ENCODE peak calls at places on chromosome 16, in four cellular contexts. K, U, W and F are unnamed samples.

GRCh38 chr16:81517150-81517499 is 72.5 kb downstream of the CMIP start:
- DNase-seq in U (no peak), W (no peak), K (no peak), F (no peak)

GRCh38 chr16:84603115-84603816 is 14.6 kb downstream of the COTL1 start:
- DNase-seq in W (peak), U (no peak), K (peak), F (no peak)

GRCh38 chr16:15885560-15886001 is 2.8 kb downstream of the CEP20 start:
- DNase-seq in U (no peak), W (no peak), K (no peak), F (no peak)

GRCh38 chr16:87685405-87685755 is 80.4 kb downstream of the KLHDC4 start:
- DNase-seq in K (no peak), W (no peak), U (no peak), F (no peak)

GRCh38 chr16:72877374-72878028 is 170.4 kb downstream of the ZFHX3 start:
- DNase-seq in W (peak), U (no peak), K (peak), F (peak)

GRCh38 chr16:75096730-75097129 is 19.9 kb downstream of the LDHD start:
- DNase-seq in W (peak), K (peak), U (peak), F (no peak)

GRCh38 chr16:83802135-83802534 is 5.6 kb upstream of the HSBP1 start:
- DNase-seq in U (peak), W (no peak), K (peak), F (no peak)

GRCh38 chr16:12747261-12747660 is 56.4 kb downstream of the CPPED1 start:
- DNase-seq in W (no peak), K (no peak), U (no peak), F (no peak)

GRCh38 chr16:12081048-12081404 is 104.5 kb downstream of the SNX29 start:
- DNase-seq in W (no peak), U (no peak), K (no peak), F (no peak)

GRCh38 chr16:3609895-3610697 is 1.3 kb downstream of the SLX4 start:
- DNase-seq in U (no peak), K (no peak), W (no peak), F (no peak)

GRCh38 chr16:53131363-53132071 is 76.7 kb downstream of the CHD9 start:
- DNase-seq in U (peak), W (no peak), K (peak), F (peak)

GRCh38 chr16:50021509-50021908 is 3.5 kb upstream of the CNEP1R1 start:
- DNase-seq in K (no peak), W (no peak), U (peak), F (no peak)

GRCh38 chr16:76959166-76959565 is 231.8 kb upstream of the MON1B start:
- DNase-seq in U (no peak), K (no peak), W (no peak), F (no peak)

DNA sequence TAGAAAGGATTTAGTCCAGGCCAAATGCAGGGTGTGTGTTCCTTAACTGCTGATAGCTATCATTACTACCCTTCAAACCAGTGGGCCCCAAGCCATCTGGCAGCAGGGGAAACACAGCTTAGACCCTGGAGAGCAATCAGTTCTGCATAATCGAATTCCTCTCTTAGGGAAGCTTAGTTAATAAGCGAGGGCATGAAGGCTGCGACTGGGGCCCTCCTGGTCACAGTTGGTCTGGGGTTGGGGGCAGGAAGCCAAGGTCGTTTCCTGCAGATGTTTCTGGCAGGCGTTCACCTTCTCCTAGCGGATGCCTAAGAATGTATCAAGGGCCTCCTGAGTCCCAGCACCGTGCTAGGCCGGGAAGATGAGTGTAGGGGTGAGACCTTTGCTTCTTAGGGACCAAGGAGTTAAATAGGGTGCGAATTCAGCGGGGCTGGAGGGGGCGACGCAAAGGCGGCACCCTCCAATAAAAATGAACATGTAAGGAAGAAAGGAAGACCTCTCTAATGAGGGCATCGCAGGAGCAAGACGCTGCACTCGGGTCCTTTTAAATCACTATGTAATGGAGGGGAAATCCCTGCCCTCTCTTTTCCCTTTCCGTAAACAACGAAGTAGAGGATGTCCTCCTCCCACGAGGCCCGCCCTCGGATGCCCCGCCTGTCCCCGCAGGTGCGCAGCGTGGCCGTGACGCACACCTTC is 16.5 kb upstream of the EEF2K start:
- DNase-seq in W (no peak), U (peak), K (peak), F (peak)
- TF ChIP-seq EZH2 in W (no peak), U (no peak), K (no peak), F (no peak)

DNA sequence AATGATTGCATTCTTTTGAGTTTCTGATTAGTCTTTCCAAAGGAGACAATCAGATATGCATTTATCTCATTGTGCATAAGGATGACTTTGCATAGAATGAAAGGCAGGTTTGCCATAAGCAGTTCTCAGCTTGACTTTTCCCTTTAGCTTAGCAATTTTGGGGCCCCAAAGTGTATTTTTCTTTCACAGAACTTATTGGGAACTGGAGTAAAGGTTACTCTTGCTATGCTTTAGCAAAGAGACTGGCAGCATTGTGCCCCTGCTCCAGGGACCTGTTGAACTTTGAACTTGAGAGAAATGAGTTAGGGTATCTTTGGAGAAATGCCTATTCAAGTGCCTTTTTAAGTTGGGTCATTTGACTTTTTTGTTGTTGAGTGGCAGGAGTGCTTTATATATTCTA is 17.0 kb downstream of the TAT start:
- DNase-seq in K (no peak), U (no peak), W (no peak), F (no peak)
- TF ChIP-seq CTCF in K (no peak), U (no peak), W (no peak), F (no peak)

GRCh38 chr16:1991588-1992474 is 2.1 kb downstream of the SYNGR3 start:
- DNase-seq in W (peak), U (peak), K (peak), F (no peak)

GRCh38 chr16:1992475-1993292 is 2.9 kb downstream of the SYNGR3 start:
- DNase-seq in U (peak), W (no peak), K (no peak), F (no peak)

GRCh38 chr16:1989826-1990335 is at the start of gene SYNGR3:
- DNase-seq in K (peak), U (peak), W (no peak), F (no peak)

GRCh38 chr16:1990336-1991134 is 765 bp downstream of the SYNGR3 start:
- DNase-seq in W (no peak), U (peak), K (no peak), F (no peak)

GRCh38 chr16:1991135-1991551 is 1.4 kb downstream of the SYNGR3 start:
- DNase-seq in U (peak), W (no peak), K (no peak), F (no peak)
- TF ChIP-seq EZH2 in U (no peak), W (no peak), K (no peak), F (no peak)

DNA sequence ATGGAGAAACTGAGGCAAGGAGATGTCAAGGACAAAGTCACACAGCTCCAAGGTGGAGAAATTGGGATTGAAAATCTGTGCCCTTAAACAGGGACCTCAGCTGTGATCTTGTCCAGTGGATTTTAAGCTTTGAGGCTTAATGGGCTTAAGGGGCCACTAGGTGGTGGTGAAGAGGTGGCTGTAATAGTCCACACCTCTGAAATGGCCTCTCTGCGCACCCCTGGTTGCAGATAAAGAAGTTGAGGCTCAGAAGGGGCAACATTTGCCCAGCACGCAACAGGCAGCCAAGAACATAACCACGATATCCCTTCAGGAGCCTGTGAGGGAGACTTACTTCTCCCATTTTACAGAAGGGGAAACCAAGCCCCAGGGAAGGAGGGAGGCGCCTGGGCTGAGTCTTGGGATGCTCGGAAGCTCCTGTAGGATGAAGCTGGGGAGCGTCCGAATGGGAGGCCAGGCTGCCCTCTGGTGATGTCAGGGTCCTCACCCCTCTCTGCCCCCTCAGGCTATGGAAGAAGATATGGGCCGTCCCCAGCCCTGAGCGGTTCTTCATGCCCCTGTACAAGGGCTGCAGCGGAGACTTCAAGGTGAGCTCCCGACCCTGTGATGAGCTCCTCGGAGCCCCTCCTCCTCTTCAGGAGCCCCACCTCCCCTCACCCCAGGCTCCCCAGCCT is 43.7 kb downstream of the IL21R start:
- DNase-seq in U (no peak), W (no peak), K (no peak), F (no peak)
- TF ChIP-seq CTCF in U (peak), W (peak), K (no peak), F (peak)

DNA sequence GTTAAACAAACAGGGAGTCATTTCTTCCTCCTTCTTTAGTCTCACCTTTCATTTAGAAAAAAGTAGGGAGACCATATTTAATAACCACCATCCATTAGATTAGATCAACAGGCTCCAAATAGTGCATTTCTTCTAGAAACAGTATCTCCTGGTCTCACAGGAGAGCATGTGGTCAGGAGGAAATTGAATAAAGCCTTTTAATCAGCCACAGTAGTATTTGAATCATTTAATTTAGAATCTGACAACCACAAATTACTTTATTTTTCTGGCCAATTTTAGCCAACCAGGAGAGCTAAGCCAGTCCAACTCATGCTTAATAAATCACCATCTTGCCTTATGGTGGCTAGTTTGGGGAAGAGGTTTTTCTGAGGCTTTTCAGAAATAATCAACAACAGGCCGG is 26.3 kb upstream of the ZFP90 start:
- DNase-seq in W (no peak), U (no peak), K (no peak), F (no peak)
- TF ChIP-seq EZH2 in W (no peak), U (no peak), K (no peak), F (no peak)

DNA sequence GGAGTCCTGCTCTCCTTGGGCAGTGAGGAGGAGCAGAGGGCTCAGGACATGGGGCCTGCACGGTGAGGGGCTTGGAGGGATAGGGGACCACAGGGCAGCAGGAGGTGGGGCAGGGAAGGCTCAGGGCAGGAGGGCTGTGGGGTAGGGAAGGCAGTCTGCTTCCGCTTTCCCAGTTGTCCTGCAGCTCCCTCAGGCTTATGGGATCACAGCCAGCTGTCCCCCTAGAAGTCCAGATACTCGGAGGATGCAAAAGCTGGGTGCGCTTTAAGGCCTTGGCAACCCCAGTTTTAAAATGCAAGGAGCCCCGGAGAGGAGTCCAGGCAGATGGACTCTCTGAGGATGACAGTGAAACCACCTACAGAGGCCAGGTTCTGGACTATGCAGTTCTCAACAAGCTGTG is 299.1 kb upstream of the FOXF1 start:
- DNase-seq in K (no peak), U (no peak), W (no peak), F (no peak)
- TF ChIP-seq CTCF in K (no peak), U (no peak), W (no peak), F (no peak)

GRCh38 chr16:56647641-56648431 is 3.9 kb upstream of the MT1B start:
- DNase-seq in W (no peak), U (peak), K (no peak), F (no peak)
- TF ChIP-seq EZH2 in W (no peak), U (no peak), K (no peak), F (no peak)

GRCh38 chr16:56317998-56318912 is 107.1 kb downstream of the AMFR start:
- DNase-seq in W (peak), K (peak), U (peak), F (peak)
- TF ChIP-seq CTCF in W (peak), K (peak), U (peak), F (peak)

DNA sequence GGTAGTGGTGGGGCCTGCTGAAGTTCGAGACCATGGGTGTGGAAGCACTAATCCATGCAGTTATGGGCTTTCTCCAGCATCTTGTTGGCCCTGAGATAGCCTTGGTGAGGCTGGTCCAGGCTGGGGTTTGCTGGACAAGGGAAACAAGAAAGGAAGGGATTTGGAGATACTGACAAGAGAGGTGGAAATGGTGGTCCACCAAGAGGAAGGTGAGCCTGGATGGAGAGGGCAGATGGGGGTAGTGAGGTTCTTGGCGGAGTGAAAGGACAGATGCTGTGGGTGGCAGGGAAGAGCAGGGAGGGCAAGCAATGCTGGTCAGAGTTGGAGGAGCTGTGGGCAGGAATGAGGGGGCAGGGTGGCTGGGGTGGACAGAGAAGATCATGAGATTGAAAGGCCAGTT is 5.5 kb upstream of the SMPD3 start:
- DNase-seq in U (no peak), K (no peak), W (no peak), F (no peak)
- TF ChIP-seq EZH2 in U (no peak), K (no peak), W (no peak), F (no peak)